ENCODE peak calls at places on chromosomes 2 and 18, in six cellular contexts. One of them, this sample, is unnamed.

GRCh38 chr2:88658890-88659881 is 31.9 kb upstream of the EIF2AK3 start:
- DNase-seq in AG04449: no peak
- DNase-seq in B cell: no peak
- DNase-seq in GM10248: no peak
- DNase-seq in foreskin fibroblast: peak
- DNase-seq in heart right ventricle: no peak
- DNase-seq in this sample: no peak

GRCh38 chr18:10405014-10405493 is 49.4 kb upstream of the APCDD1 start:
- DNase-seq in B cell: no peak
- DNase-seq in GM10248: no peak
- DNase-seq in heart right ventricle: no peak
- DNase-seq in foreskin fibroblast: peak
- DNase-seq in AG04449: no peak
- DNase-seq in this sample: no peak

GRCh38 chr18:3103576-3103975 is 90.6 kb upstream of the LPIN2 start:
- DNase-seq in heart right ventricle: no peak
- DNase-seq in AG04449: no peak
- DNase-seq in GM10248: no peak
- DNase-seq in foreskin fibroblast: peak
- DNase-seq in B cell: no peak
- DNase-seq in this sample: no peak

GRCh38 chr2:113217455-113218282 is 43.9 kb downstream of the PSD4 start:
- DNase-seq in heart right ventricle: peak
- DNase-seq in GM10248: no peak
- DNase-seq in AG04449: no peak
- DNase-seq in foreskin fibroblast: no peak
- DNase-seq in B cell: no peak
- DNase-seq in this sample: no peak

GRCh38 chr2:226622484-226622883 is 177.1 kb downstream of the IRS1 start:
- DNase-seq in GM10248: no peak
- DNase-seq in heart right ventricle: no peak
- DNase-seq in AG04449: no peak
- DNase-seq in B cell: no peak
- DNase-seq in foreskin fibroblast: no peak
- DNase-seq in this sample: no peak

GRCh38 chr2:222656544-222657446 is 903 bp upstream of the FARSB start:
- DNase-seq in GM10248: no peak
- DNase-seq in foreskin fibroblast: peak
- DNase-seq in heart right ventricle: no peak
- DNase-seq in B cell: no peak
- DNase-seq in AG04449: no peak
- DNase-seq in this sample: peak

GRCh38 chr2:108383146-108383830 is 5.5 kb downstream of the SULT1C4 start:
- DNase-seq in foreskin fibroblast: no peak
- DNase-seq in GM10248: no peak
- DNase-seq in AG04449: no peak
- DNase-seq in heart right ventricle: no peak
- DNase-seq in B cell: no peak
- DNase-seq in this sample: no peak

GRCh38 chr2:98088261-98088660 is 1.3 kb downstream of the VWA3B start:
- DNase-seq in AG04449: no peak
- DNase-seq in heart right ventricle: no peak
- DNase-seq in GM10248: peak
- DNase-seq in B cell: peak
- DNase-seq in foreskin fibroblast: no peak
- DNase-seq in this sample: no peak

GRCh38 chr2:40178971-40179370 is 272.9 kb downstream of the SLC8A1 start:
- DNase-seq in foreskin fibroblast: peak
- DNase-seq in heart right ventricle: no peak
- DNase-seq in GM10248: peak
- DNase-seq in B cell: no peak
- DNase-seq in AG04449: no peak
- DNase-seq in this sample: peak

GRCh38 chr18:9104244-9104901 is 1.9 kb downstream of the NDUFV2 start:
- DNase-seq in AG04449: no peak
- DNase-seq in B cell: no peak
- DNase-seq in heart right ventricle: no peak
- DNase-seq in GM10248: no peak
- DNase-seq in foreskin fibroblast: no peak
- DNase-seq in this sample: no peak

GRCh38 chr18:9101730-9102390 is 639 bp upstream of the NDUFV2 start:
- DNase-seq in heart right ventricle: no peak
- DNase-seq in GM10248: peak
- DNase-seq in foreskin fibroblast: peak
- DNase-seq in B cell: no peak
- DNase-seq in AG04449: peak
- DNase-seq in this sample: no peak

GRCh38 chr18:9102391-9103216 is at the start of gene NDUFV2:
- DNase-seq in AG04449: peak
- DNase-seq in heart right ventricle: peak
- DNase-seq in foreskin fibroblast: peak
- DNase-seq in GM10248: peak
- DNase-seq in B cell: peak
- DNase-seq in this sample: peak

GRCh38 chr18:9105420-9105819 is 2.9 kb downstream of the NDUFV2 start:
- DNase-seq in foreskin fibroblast: no peak
- DNase-seq in GM10248: no peak
- DNase-seq in heart right ventricle: no peak
- DNase-seq in AG04449: no peak
- DNase-seq in B cell: no peak
- DNase-seq in this sample: no peak

GRCh38 chr18:9103488-9103887 is 989 bp downstream of the NDUFV2 start:
- DNase-seq in foreskin fibroblast: peak
- DNase-seq in B cell: no peak
- DNase-seq in heart right ventricle: no peak
- DNase-seq in AG04449: no peak
- DNase-seq in GM10248: no peak
- DNase-seq in this sample: no peak
- TF ChIP-seq CTCF in foreskin fibroblast: no peak
- TF ChIP-seq CTCF in B cell: peak
- TF ChIP-seq CTCF in heart right ventricle: no peak
- TF ChIP-seq CTCF in AG04449: no peak
- TF ChIP-seq CTCF in GM10248: peak
- TF ChIP-seq CTCF in this sample: no peak

GRCh38 chr2:46009772-46010171 is 287.4 kb upstream of the EPAS1 start:
- DNase-seq in GM10248: no peak
- DNase-seq in heart right ventricle: no peak
- DNase-seq in foreskin fibroblast: peak
- DNase-seq in AG04449: no peak
- DNase-seq in B cell: no peak
- DNase-seq in this sample: no peak
- TF ChIP-seq CTCF in GM10248: no peak
- TF ChIP-seq CTCF in heart right ventricle: no peak
- TF ChIP-seq CTCF in foreskin fibroblast: no peak
- TF ChIP-seq CTCF in AG04449: no peak
- TF ChIP-seq CTCF in B cell: no peak
- TF ChIP-seq CTCF in this sample: no peak

DNA sequence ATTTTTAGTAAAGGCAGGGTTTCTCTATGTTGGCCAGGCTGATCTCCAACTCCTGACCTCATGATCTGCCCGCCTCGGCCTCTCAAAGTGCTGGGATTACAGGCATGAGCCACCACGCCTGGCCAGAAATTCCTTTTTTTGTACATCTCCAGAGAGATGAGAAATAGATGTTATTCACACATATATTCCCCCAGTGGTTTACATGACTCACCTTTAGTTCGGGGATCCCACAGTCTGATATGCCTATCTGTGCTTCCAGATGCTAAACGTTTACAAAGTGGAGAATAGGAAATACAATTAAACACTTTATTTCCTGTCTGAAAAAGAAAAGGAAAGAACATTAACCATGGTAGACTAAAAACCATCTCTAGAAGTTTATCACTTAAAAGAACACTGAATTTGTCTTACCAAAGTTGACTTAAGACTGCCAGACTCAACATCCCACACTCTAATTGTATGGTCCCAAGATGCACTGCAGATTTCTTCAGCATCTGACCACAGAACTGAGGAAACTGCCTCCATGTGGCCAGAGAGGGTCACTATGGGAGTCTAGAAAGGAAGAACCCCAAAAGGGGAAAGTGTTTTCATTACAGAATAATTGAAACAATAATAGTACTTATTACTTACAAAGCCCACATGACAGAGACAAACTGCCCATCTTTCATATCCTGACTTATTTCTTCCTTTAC is 12.6 kb upstream of the ICA1L start:
- DNase-seq in heart right ventricle: no peak
- DNase-seq in foreskin fibroblast: peak
- DNase-seq in GM10248: no peak
- DNase-seq in AG04449: no peak
- DNase-seq in B cell: no peak
- DNase-seq in this sample: no peak
- TF ChIP-seq CTCF in heart right ventricle: no peak
- TF ChIP-seq CTCF in foreskin fibroblast: peak
- TF ChIP-seq CTCF in GM10248: no peak
- TF ChIP-seq CTCF in AG04449: no peak
- TF ChIP-seq CTCF in B cell: no peak
- TF ChIP-seq CTCF in this sample: no peak

GRCh38 chr2:216775043-216775453 is 79.7 kb upstream of the IGFBP5 start:
- DNase-seq in B cell: no peak
- DNase-seq in GM10248: no peak
- DNase-seq in AG04449: peak
- DNase-seq in foreskin fibroblast: peak
- DNase-seq in heart right ventricle: peak
- DNase-seq in this sample: no peak
- TF ChIP-seq CTCF in B cell: no peak
- TF ChIP-seq CTCF in GM10248: no peak
- TF ChIP-seq CTCF in AG04449: no peak
- TF ChIP-seq CTCF in foreskin fibroblast: no peak
- TF ChIP-seq CTCF in heart right ventricle: no peak
- TF ChIP-seq CTCF in this sample: no peak

DNA sequence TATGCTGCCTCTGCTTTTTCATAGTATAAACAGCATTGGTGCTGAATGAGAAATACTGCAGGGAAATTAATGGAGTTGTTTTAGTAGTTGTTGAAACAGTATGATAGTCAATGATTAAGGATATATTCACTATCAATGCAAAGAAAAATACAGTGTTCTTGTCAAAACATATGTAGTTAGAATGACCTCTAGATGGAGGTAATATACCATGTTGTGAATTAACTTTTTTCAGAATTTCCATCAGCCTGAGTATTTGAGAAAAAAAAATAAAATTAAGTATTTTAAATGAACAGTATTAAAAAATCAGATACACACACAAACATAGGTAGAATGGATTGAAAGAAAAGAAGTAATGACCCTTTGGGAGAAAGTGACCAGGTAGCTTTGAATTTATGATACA is 59.5 kb downstream of the RMDN2 start:
- DNase-seq in GM10248: no peak
- DNase-seq in AG04449: no peak
- DNase-seq in heart right ventricle: no peak
- DNase-seq in foreskin fibroblast: peak
- DNase-seq in B cell: no peak
- DNase-seq in this sample: no peak
- TF ChIP-seq CTCF in GM10248: peak
- TF ChIP-seq CTCF in AG04449: peak
- TF ChIP-seq CTCF in heart right ventricle: no peak
- TF ChIP-seq CTCF in foreskin fibroblast: no peak
- TF ChIP-seq CTCF in B cell: no peak
- TF ChIP-seq CTCF in this sample: peak

GRCh38 chr2:133485868-133486267 is 82.4 kb downstream of the NCKAP5 start:
- DNase-seq in AG04449: no peak
- DNase-seq in foreskin fibroblast: no peak
- DNase-seq in heart right ventricle: no peak
- DNase-seq in GM10248: no peak
- DNase-seq in B cell: no peak
- DNase-seq in this sample: no peak

GRCh38 chr2:133484783-133485182 is 83.5 kb downstream of the NCKAP5 start:
- DNase-seq in AG04449: no peak
- DNase-seq in GM10248: no peak
- DNase-seq in foreskin fibroblast: no peak
- DNase-seq in heart right ventricle: no peak
- DNase-seq in B cell: no peak
- DNase-seq in this sample: no peak

GRCh38 chr2:133484106-133484505 is 84.2 kb downstream of the NCKAP5 start:
- DNase-seq in B cell: no peak
- DNase-seq in foreskin fibroblast: peak
- DNase-seq in AG04449: peak
- DNase-seq in GM10248: no peak
- DNase-seq in heart right ventricle: no peak
- DNase-seq in this sample: no peak

GRCh38 chr2:133489146-133489545 is 79.1 kb downstream of the NCKAP5 start:
- DNase-seq in heart right ventricle: no peak
- DNase-seq in foreskin fibroblast: no peak
- DNase-seq in AG04449: no peak
- DNase-seq in GM10248: no peak
- DNase-seq in B cell: no peak
- DNase-seq in this sample: no peak

GRCh38 chr2:133486706-133487305 is 81.5 kb downstream of the NCKAP5 start:
- DNase-seq in heart right ventricle: no peak
- DNase-seq in AG04449: no peak
- DNase-seq in B cell: no peak
- DNase-seq in GM10248: no peak
- DNase-seq in foreskin fibroblast: no peak
- DNase-seq in this sample: no peak
- TF ChIP-seq CTCF in heart right ventricle: no peak
- TF ChIP-seq CTCF in AG04449: no peak
- TF ChIP-seq CTCF in B cell: no peak
- TF ChIP-seq CTCF in GM10248: no peak
- TF ChIP-seq CTCF in foreskin fibroblast: no peak
- TF ChIP-seq CTCF in this sample: no peak

GRCh38 chr18:74963820-74964446 is 245.0 kb downstream of the PTGR3 start:
- DNase-seq in foreskin fibroblast: peak
- DNase-seq in AG04449: no peak
- DNase-seq in heart right ventricle: no peak
- DNase-seq in GM10248: peak
- DNase-seq in B cell: no peak
- DNase-seq in this sample: no peak
- TF ChIP-seq CTCF in foreskin fibroblast: peak
- TF ChIP-seq CTCF in AG04449: peak
- TF ChIP-seq CTCF in heart right ventricle: peak
- TF ChIP-seq CTCF in GM10248: peak
- TF ChIP-seq CTCF in B cell: no peak
- TF ChIP-seq CTCF in this sample: peak

This sample was measured in activated CD8-positive, alpha-beta T cell treated with anti-CD3 and anti-CD28 coated beads for 36 hours.